ENCODE peak calls at places on chromosomes 12 and 14, in seven cellular contexts. B is A549, O is SK-N-SH, R is PC-9, D is tibial nerve, K is GM23248, L is IMR-90. N is an unnamed sample.
A peak's percentile ranks its signal among the peaks of the same experiment; 100 is the strongest.

GRCh38 chr12:121522962-121523361 is 57.9 kb downstream of the KDM2B start:
- DNase-seq in B (no peak), O (no peak), R (no peak), D (no peak), K (no peak), L (no peak), N (no peak)

GRCh38 chr12:53696655-53697321 is 20.9 kb upstream of the ATP5MC2 start:
- DNase-seq in B (no peak), O (no peak), R (no peak), D (no peak), K (no peak), L (no peak), N (no peak)

GRCh38 chr12:107917912-107918800 is 143.7 kb downstream of the ASCL4 start:
- DNase-seq in B (peak; percentile 54), O (peak; percentile 69), R (no peak), D (no peak), K (peak; percentile 44), L (peak; percentile 5), N (no peak)

GRCh38 chr14:77286554-77286953 is 15.5 kb upstream of the NGB start:
- DNase-seq in B (no peak), O (no peak), R (no peak), D (no peak), K (no peak), L (no peak), N (no peak)

GRCh38 chr12:104457746-104458644 is 1.2 kb downstream of the CHST11 start:
- DNase-seq in B (peak; percentile 27), O (peak; percentile 79), R (no peak), D (no peak), K (peak; percentile 59), L (no peak), N (no peak)

GRCh38 chr14:33568935-33569579 is 381.8 kb downstream of the EGLN3 start:
- DNase-seq in B (no peak), O (no peak), R (no peak), D (no peak), K (peak; percentile 18), L (no peak), N (no peak)

GRCh38 chr12:48817957-48818830 is at the start of gene CACNB3:
- DNase-seq in B (peak; percentile 55), O (peak; percentile 90), R (no peak), D (peak; percentile 68), K (peak; percentile 72), L (peak; percentile 43), N (no peak)

GRCh38 chr14:46197856-46198255 is 453.7 kb downstream of the RPL10L start:
- DNase-seq in B (no peak), O (no peak), R (no peak), D (no peak), K (peak; percentile 67), L (no peak), N (no peak)

GRCh38 chr14:93128785-93129459 is 13.2 kb upstream of the ITPK1 start:
- DNase-seq in B (no peak), O (no peak), R (peak; percentile 75), D (no peak), K (no peak), L (no peak), N (no peak)

GRCh38 chr14:75568141-75568540 is 10.3 kb upstream of the FLVCR2 start:
- DNase-seq in B (no peak), O (no peak), R (peak; percentile 28), D (no peak), K (no peak), L (no peak), N (no peak)

GRCh38 chr12:104197264-104197663 is 18.3 kb upstream of the TXNRD1 start:
- DNase-seq in B (no peak), O (no peak), R (no peak), D (no peak), K (peak; percentile 72), L (peak; percentile 40), N (no peak)

GRCh38 chr14:70098257-70098809 is 90.4 kb downstream of the SLC8A3 start:
- DNase-seq in B (no peak), O (no peak), R (no peak), D (no peak), K (peak; percentile 10), L (no peak), N (no peak)

GRCh38 chr12:109459247-109459646 is 17.9 kb downstream of the KCTD10 start:
- DNase-seq in B (no peak), O (no peak), R (no peak), D (no peak), K (peak; percentile 49), L (peak; percentile 89), N (no peak)

GRCh38 chr14:76810953-76811400 is 1.7 kb downstream of the ANGEL1 start:
- DNase-seq in B (peak; percentile 37), O (peak; percentile 36), R (no peak), D (peak; percentile 26), K (peak; percentile 68), L (peak; percentile 34), N (no peak)

DNA sequence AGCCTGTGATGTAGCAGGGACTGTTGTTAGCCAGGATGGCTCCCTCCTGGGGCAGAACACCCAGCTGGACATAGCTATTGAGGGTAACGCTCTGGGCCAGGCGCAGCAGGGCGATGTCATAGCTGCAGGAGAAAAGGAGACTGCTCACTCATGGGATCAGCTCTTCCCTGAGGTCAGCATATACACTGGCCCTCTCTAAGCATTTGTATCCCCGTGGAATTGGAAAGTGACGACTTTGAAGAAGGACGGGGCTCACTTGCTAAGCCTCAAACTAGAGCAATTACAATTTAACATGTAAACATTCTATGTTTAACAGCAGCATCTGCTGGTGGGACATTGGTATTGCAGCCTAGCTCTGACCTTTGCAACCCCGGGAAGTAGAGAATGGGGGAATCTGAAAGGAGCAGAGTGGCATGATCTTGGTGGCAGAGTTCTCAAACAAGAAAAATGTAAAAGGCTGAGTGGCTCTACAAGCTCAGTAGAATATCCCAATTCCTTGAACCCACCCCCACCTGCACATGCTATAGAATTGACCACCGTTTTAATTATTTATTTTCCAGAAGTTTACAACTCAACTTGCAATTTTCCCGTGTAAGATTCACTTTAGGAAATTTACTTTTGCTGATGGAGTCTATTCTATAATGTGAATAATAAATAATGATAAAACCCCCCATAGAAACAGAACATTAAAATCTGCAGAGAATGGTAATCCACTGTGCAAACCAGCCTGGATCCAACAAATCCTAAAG is 5.0 kb downstream of the CELA1 start:
- DNase-seq in B (peak; percentile 78), O (peak; percentile 77), R (peak; percentile 52), D (peak; percentile 82), K (peak; percentile 77), L (peak; percentile 64), N (peak; percentile 50)
- H3K27ac ChIP-seq in B (peak overlapping the region; percentile 70), O (no peak overlapping the region), R (no peak overlapping the region), D (no peak overlapping the region), K (no peak overlapping the region), L (no peak overlapping the region), N (no peak overlapping the region)

GRCh38 chr12:50103767-50104321 is at the start of gene GPD1:
- DNase-seq in B (no peak), O (peak; percentile 74), R (no peak), D (no peak), K (peak; percentile 78), L (peak; percentile 28), N (no peak)

GRCh38 chr12:50102648-50103309 is 1.0 kb upstream of the GPD1 start:
- DNase-seq in B (no peak), O (no peak), R (no peak), D (no peak), K (no peak), L (no peak), N (no peak)

GRCh38 chr12:50102186-50102585 is 1.6 kb upstream of the GPD1 start:
- DNase-seq in B (no peak), O (no peak), R (no peak), D (no peak), K (no peak), L (no peak), N (no peak)

GRCh38 chr12:50104614-50105366 is 982 bp downstream of the GPD1 start:
- DNase-seq in B (no peak), O (no peak), R (no peak), D (no peak), K (no peak), L (no peak), N (no peak)

GRCh38 chr12:50103351-50103750 is 457 bp upstream of the GPD1 start:
- DNase-seq in B (no peak), O (no peak), R (no peak), D (no peak), K (no peak), L (no peak), N (no peak)
- H3K27ac ChIP-seq in B (no peak overlapping the region), O (no peak overlapping the region), R (no peak overlapping the region), D (peak overlapping the region; percentile 42), K (no peak overlapping the region), L (no peak overlapping the region), N (no peak overlapping the region)

GRCh38 chr12:98354520-98354919 is 160.9 kb upstream of the TMPO start:
- DNase-seq in B (no peak), O (no peak), R (no peak), D (no peak), K (no peak), L (no peak), N (no peak)

GRCh38 chr12:98355322-98355721 is 160.1 kb upstream of the TMPO start:
- DNase-seq in B (peak; percentile 23), O (no peak), R (peak; percentile 52), D (no peak), K (peak; percentile 38), L (peak; percentile 54), N (no peak)

GRCh38 chr12:98351089-98351488 is 164.3 kb upstream of the TMPO start:
- DNase-seq in B (no peak), O (no peak), R (no peak), D (no peak), K (no peak), L (no peak), N (no peak)

GRCh38 chr12:98352218-98352811 is 163.1 kb upstream of the TMPO start:
- DNase-seq in B (peak; percentile 85), O (no peak), R (peak; percentile 67), D (no peak), K (peak; percentile 86), L (peak; percentile 91), N (no peak)

GRCh38 chr12:98352835-98353234 is 162.6 kb upstream of the TMPO start:
- DNase-seq in B (peak; percentile 59), O (no peak), R (no peak), D (no peak), K (peak; percentile 34), L (no peak), N (no peak)
- H3K27ac ChIP-seq in B (peak overlapping the region; percentile 83), O (no peak overlapping the region), R (no peak overlapping the region), D (no peak overlapping the region), K (peak overlapping the region; percentile 24), L (no peak overlapping the region), N (peak overlapping the region; percentile 7)

GRCh38 chr12:55722948-55723347 is 2.8 kb downstream of the RDH5 start:
- DNase-seq in B (no peak), O (no peak), R (peak; percentile 19), D (no peak), K (peak; percentile 5), L (no peak), N (no peak)
- H3K27ac ChIP-seq in B (no peak overlapping the region), O (no peak overlapping the region), R (no peak overlapping the region), D (no peak overlapping the region), K (peak overlapping the region; percentile 27), L (no peak overlapping the region), N (no peak overlapping the region)

N was measured in SK-N-MC.